ENCODE peak calls at places on chromosomes 11 and 22, in ten cellular contexts. B, K, F, L, U, N, G, A, R and C are unnamed samples.

GRCh38 chr11:6542727-6543126 is 45.6 kb downstream of the DNHD1 start:
- DNase-seq in B (no peak), K (no peak), F (no peak), L (no peak), U (no peak), N (no peak), G (no peak), A (no peak), R (no peak), C (no peak)

GRCh38 chr11:69732910-69733309 is 29.1 kb upstream of the FGF19 start:
- DNase-seq in B (no peak), K (no peak), F (no peak), L (no peak), U (no peak), N (no peak), G (no peak), A (peak), R (no peak), C (no peak)

GRCh38 chr11:114594703-114595102 is 883 bp downstream of the NXPE4 start:
- DNase-seq in B (no peak), K (no peak), F (no peak), L (no peak), U (no peak), N (no peak), G (no peak), A (peak), R (no peak), C (no peak)

GRCh38 chr11:28144808-28145207 is 36.6 kb downstream of the METTL15 start:
- DNase-seq in B (no peak), K (no peak), F (no peak), L (no peak), U (no peak), N (peak), G (no peak), A (no peak), R (no peak), C (peak)

GRCh38 chr11:16148301-16148787 is 208.0 kb downstream of the SOX6 start:
- DNase-seq in B (no peak), K (no peak), F (no peak), L (no peak), U (peak), N (peak), G (no peak), A (no peak), R (no peak), C (peak)

GRCh38 chr11:36478700-36479329 is 31.3 kb downstream of the TRAF6 start:
- DNase-seq in B (peak), K (peak), F (no peak), L (peak), U (peak), N (peak), G (peak), A (peak), R (no peak), C (peak)

GRCh38 chr11:21398195-21398594 is 728.8 kb downstream of the NELL1 start:
- DNase-seq in B (no peak), K (no peak), F (no peak), L (no peak), U (no peak), N (no peak), G (no peak), A (no peak), R (no peak), C (no peak)

GRCh38 chr22:40482886-40483285 is 112.5 kb downstream of the SGSM3 start:
- DNase-seq in B (no peak), K (no peak), F (no peak), L (no peak), U (no peak), N (no peak), G (no peak), A (no peak), R (no peak), C (no peak)

GRCh38 chr11:77284476-77285468 is 16.7 kb downstream of the GDPD4 start:
- DNase-seq in B (no peak), K (no peak), F (no peak), L (no peak), U (no peak), N (no peak), G (no peak), A (no peak), R (no peak), C (no peak)

GRCh38 chr22:24304067-24304675 is 33.5 kb downstream of the SPECC1L start:
- DNase-seq in B (no peak), K (no peak), F (no peak), L (no peak), U (no peak), N (no peak), G (no peak), A (no peak), R (no peak), C (no peak)

GRCh38 chr22:46360891-46361290 is 25.4 kb downstream of the TRMU start:
- DNase-seq in B (no peak), K (no peak), F (peak), L (no peak), U (no peak), N (no peak), G (no peak), A (no peak), R (no peak), C (no peak)

GRCh38 chr11:76696756-76697155 is 26.2 kb upstream of the LRRC32 start:
- DNase-seq in B (no peak), K (no peak), F (no peak), L (no peak), U (no peak), N (no peak), G (no peak), A (no peak), R (no peak), C (no peak)

GRCh38 chr11:111231836-111232235 is 13.7 kb upstream of the POU2AF2 start:
- DNase-seq in B (no peak), K (peak), F (no peak), L (no peak), U (no peak), N (no peak), G (no peak), A (no peak), R (no peak), C (no peak)

GRCh38 chr11:4551346-4551979 is 6.5 kb downstream of the OR52M1 start:
- DNase-seq in B (peak), K (no peak), F (peak), L (no peak), U (no peak), N (peak), G (no peak), A (peak), R (no peak), C (peak)

GRCh38 chr11:1701041-1701807 is 4.2 kb downstream of the KRTAP5-6 start:
- DNase-seq in B (no peak), K (no peak), F (no peak), L (peak), U (no peak), N (no peak), G (no peak), A (no peak), R (no peak), C (no peak)

GRCh38 chr11:134374171-134374570 is 37.9 kb downstream of the B3GAT1 start:
- DNase-seq in B (no peak), K (no peak), F (peak), L (no peak), U (no peak), N (no peak), G (no peak), A (no peak), R (no peak), C (no peak)

GRCh38 chr22:27959335-27960090 is 40.5 kb upstream of the PITPNB start:
- DNase-seq in B (no peak), K (peak), F (no peak), L (no peak), U (no peak), N (no peak), G (no peak), A (no peak), R (no peak), C (no peak)

GRCh38 chr11:74116719-74117118 is 54.1 kb downstream of the C2CD3 start:
- DNase-seq in B (no peak), K (no peak), F (no peak), L (no peak), U (no peak), N (no peak), G (no peak), A (no peak), R (no peak), C (no peak)

GRCh38 chr11:54558919-54559318 is 44.9 kb downstream of the OR4C46 start:
- DNase-seq in B (no peak), K (no peak), F (no peak), L (no peak), U (no peak), N (no peak), G (no peak), A (no peak), R (no peak), C (peak)

GRCh38 chr11:130806746-130807145 is 109.5 kb downstream of the SNX19 start:
- DNase-seq in B (no peak), K (no peak), F (no peak), L (no peak), U (no peak), N (no peak), G (no peak), A (no peak), R (no peak), C (no peak)

GRCh38 chr11:9760180-9760550 is 96.3 kb downstream of the SWAP70 start:
- DNase-seq in B (no peak), K (no peak), F (peak), L (peak), U (peak), N (peak), G (no peak), A (no peak), R (peak), C (peak)

GRCh38 chr22:17576475-17576874 is 13.2 kb downstream of the SLC25A18 start:
- DNase-seq in B (no peak), K (no peak), F (peak), L (no peak), U (no peak), N (peak), G (no peak), A (peak), R (peak), C (peak)

GRCh38 chr11:121513807-121514206 is 61.0 kb upstream of the SORL1-AS1 start:
- DNase-seq in B (no peak), K (no peak), F (no peak), L (no peak), U (no peak), N (no peak), G (no peak), A (no peak), R (no peak), C (no peak)

GRCh38 chr11:115078461-115079438 is 400.4 kb downstream of the NXPE2 start:
- DNase-seq in B (no peak), K (no peak), F (no peak), L (no peak), U (no peak), N (no peak), G (no peak), A (no peak), R (no peak), C (no peak)

GRCh38 chr11:115759622-115760527 is 255.7 kb upstream of the CADM1 start:
- DNase-seq in B (no peak), K (peak), F (peak), L (peak), U (peak), N (no peak), G (no peak), A (peak), R (no peak), C (no peak)

GRCh38 chr11:122180435-122180834 is 64.4 kb upstream of the BLID start:
- DNase-seq in B (no peak), K (no peak), F (no peak), L (no peak), U (no peak), N (peak), G (no peak), A (no peak), R (peak), C (peak)

GRCh38 chr11:69265911-69266510 is 27.9 kb upstream of the MYEOV start:
- DNase-seq in B (no peak), K (no peak), F (peak), L (no peak), U (no peak), N (no peak), G (no peak), A (no peak), R (no peak), C (no peak)

GRCh38 chr11:14356342-14356741 is 2.6 kb downstream of the RRAS2 start:
- DNase-seq in B (no peak), K (no peak), F (no peak), L (no peak), U (no peak), N (no peak), G (no peak), A (no peak), R (no peak), C (no peak)
- H3K4me3 ChIP-seq in B (no peak), K (no peak), F (no peak), L (no peak), U (no peak), N (no peak), G (no peak), A (peak), R (no peak), C (no peak)

GRCh38 chr11:32333335-32333991 is 101.9 kb downstream of the WT1 start:
- DNase-seq in B (peak), K (peak), F (peak), L (peak), U (peak), N (peak), G (peak), A (peak), R (no peak), C (peak)
- TF ChIP-seq CTCF in B (no peak), K (peak), F (peak), L (no peak), U (peak), N (peak), G (peak), A (peak), R (peak), C (peak)

GRCh38 chr11:117201516-117201866 is 2.3 kb downstream of the TAGLN start:
- DNase-seq in B (no peak), K (no peak), F (no peak), L (no peak), U (no peak), N (no peak), G (no peak), A (no peak), R (no peak), C (no peak)
- H3K4me3 ChIP-seq in B (no peak), K (no peak), F (peak), L (peak), U (peak), N (peak), G (no peak), A (peak), R (peak), C (peak)

GRCh38 chr22:41507330-41508063 is 36.8 kb downstream of the POLR3H start:
- DNase-seq in B (no peak), K (no peak), F (no peak), L (no peak), U (no peak), N (no peak), G (no peak), A (no peak), R (no peak), C (no peak)
- TF ChIP-seq CTCF in B (no peak), K (no peak), F (no peak), L (no peak), U (no peak), N (no peak), G (no peak), A (no peak), R (no peak), C (no peak)

GRCh38 chr11:95132956-95133355 is 43.3 kb downstream of the ENDOD1 start:
- DNase-seq in B (peak), K (no peak), F (no peak), L (peak), U (no peak), N (no peak), G (no peak), A (no peak), R (no peak), C (no peak)

GRCh38 chr11:95134491-95134890 is 44.8 kb downstream of the ENDOD1 start:
- DNase-seq in B (no peak), K (no peak), F (no peak), L (peak), U (no peak), N (peak), G (no peak), A (no peak), R (peak), C (peak)

GRCh38 chr11:95128602-95129001 is 39.0 kb downstream of the ENDOD1 start:
- DNase-seq in B (no peak), K (no peak), F (no peak), L (no peak), U (no peak), N (no peak), G (no peak), A (no peak), R (no peak), C (no peak)
- H3K4me3 ChIP-seq in B (no peak), K (no peak), F (no peak), L (no peak), U (no peak), N (no peak), G (no peak), A (no peak), R (no peak), C (no peak)

GRCh38 chr11:44095506-44096359 is at the start of gene EXT2:
- DNase-seq in B (peak), K (peak), F (peak), L (peak), U (peak), N (peak), G (peak), A (peak), R (no peak), C (peak)
- TF ChIP-seq CTCF in B (peak), K (peak), F (peak), L (peak), U (peak), N (peak), G (peak), A (peak), R (peak), C (peak)

DNA sequence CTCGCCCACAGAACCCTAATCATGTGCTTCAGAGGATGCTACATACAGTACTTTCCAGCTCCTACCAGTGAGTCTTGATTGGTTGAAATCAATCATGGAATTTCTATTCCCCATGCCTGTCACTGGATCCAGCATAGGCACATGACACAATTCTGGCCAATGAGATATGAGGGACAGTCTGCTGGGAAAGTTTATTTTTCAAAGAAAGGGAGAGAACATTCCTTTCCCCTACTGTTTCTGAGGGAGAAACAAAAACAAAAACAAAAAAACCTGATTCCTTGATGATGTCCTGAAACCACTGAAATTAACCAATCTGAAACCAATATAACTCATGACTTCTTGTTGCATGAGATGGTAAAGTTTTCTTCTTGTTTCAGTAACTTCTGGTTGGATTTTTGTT is 3.3 kb upstream of the RCN1 start:
- DNase-seq in B (no peak), K (no peak), F (no peak), L (no peak), U (no peak), N (peak), G (no peak), A (no peak), R (no peak), C (peak)
- H3K4me3 ChIP-seq in B (no peak), K (no peak), F (no peak), L (no peak), U (no peak), N (peak), G (no peak), A (no peak), R (no peak), C (no peak)

GRCh38 chr22:36224245-36224644 is 15.1 kb downstream of the APOL2 start:
- DNase-seq in B (no peak), K (no peak), F (no peak), L (no peak), U (no peak), N (no peak), G (no peak), A (no peak), R (no peak), C (no peak)

GRCh38 chr22:36222887-36223450 is 16.4 kb downstream of the APOL2 start:
- DNase-seq in B (no peak), K (no peak), F (no peak), L (no peak), U (no peak), N (no peak), G (no peak), A (no peak), R (no peak), C (no peak)

GRCh38 chr22:36223504-36223903 is 15.8 kb downstream of the APOL2 start:
- DNase-seq in B (no peak), K (peak), F (no peak), L (no peak), U (no peak), N (no peak), G (no peak), A (no peak), R (no peak), C (no peak)

GRCh38 chr22:36220457-36220921 is 18.8 kb downstream of the APOL2 start:
- DNase-seq in B (no peak), K (no peak), F (no peak), L (peak), U (peak), N (peak), G (no peak), A (peak), R (no peak), C (no peak)

GRCh38 chr22:36221799-36222751 is 17.3 kb downstream of the APOL2 start:
- DNase-seq in B (peak), K (peak), F (no peak), L (peak), U (peak), N (no peak), G (peak), A (peak), R (no peak), C (peak)
- TF ChIP-seq CTCF in B (peak), K (peak), F (peak), L (peak), U (peak), N (peak), G (peak), A (peak), R (peak), C (peak)

DNA sequence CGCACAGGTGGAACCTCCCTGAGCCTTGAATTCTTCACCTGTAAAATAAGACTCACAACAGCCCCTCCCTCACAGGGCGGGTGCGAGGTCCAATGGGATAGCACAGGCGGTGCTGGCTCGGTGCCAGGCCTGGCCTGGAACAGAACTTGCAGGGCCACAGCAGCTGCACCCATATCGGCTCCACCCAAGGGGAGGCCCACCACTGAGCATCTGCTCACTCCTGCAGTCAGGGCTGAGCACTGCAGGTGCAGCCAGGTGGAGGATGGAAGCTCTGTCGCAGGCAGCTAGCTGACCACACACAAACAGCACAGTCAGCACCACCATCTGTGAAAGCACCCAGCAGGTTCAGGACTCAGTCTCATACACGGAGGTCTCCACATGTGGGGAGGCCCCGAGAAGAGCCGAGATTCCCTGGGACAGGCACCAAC is 19.6 kb downstream of the VPS37C start:
- DNase-seq in B (no peak), K (no peak), F (peak), L (no peak), U (no peak), N (no peak), G (no peak), A (no peak), R (no peak), C (no peak)
- H3K4me3 ChIP-seq in B (no peak), K (no peak), F (no peak), L (no peak), U (no peak), N (no peak), G (no peak), A (no peak), R (no peak), C (no peak)

GRCh38 chr11:57568330-57568766 is 876 bp upstream of the UBE2L6 start:
- DNase-seq in B (peak), K (no peak), F (no peak), L (no peak), U (peak), N (peak), G (no peak), A (peak), R (no peak), C (peak)
- TF ChIP-seq CTCF in B (peak), K (peak), F (peak), L (peak), U (no peak), N (peak), G (peak), A (peak), R (peak), C (peak)